ENCODE peak calls at places on chromosomes 13 and 19, in seven cellular contexts. One of them, this sample, is unnamed.
A peak's percentile ranks its signal among the peaks of the same experiment; 100 is the strongest.

GRCh38 chr19:19171821-19172532 is 1.9 kb upstream of the MEF2B start:
- DNase-seq in T follicular helper cell: no peak
- DNase-seq in GM03348: no peak
- DNase-seq in effector CD4-positive, alpha-beta T cell: no peak
- DNase-seq in HFFc6: no peak
- DNase-seq in neural crest cell: no peak
- DNase-seq in NCI-H2029 treated with DMSO at 0.1 percent for 48 hours: no peak
- DNase-seq in this sample: no peak

GRCh38 chr19:38273499-38273898 is 9.1 kb downstream of the SPINT2 start:
- DNase-seq in T follicular helper cell: no peak
- DNase-seq in GM03348: no peak
- DNase-seq in effector CD4-positive, alpha-beta T cell: no peak
- DNase-seq in HFFc6: no peak
- DNase-seq in neural crest cell: no peak
- DNase-seq in NCI-H2029 treated with DMSO at 0.1 percent for 48 hours: no peak
- DNase-seq in this sample: no peak

GRCh38 chr13:59527500-59527899 is 636.2 kb downstream of the DIAPH3 start:
- DNase-seq in T follicular helper cell: no peak
- DNase-seq in GM03348: no peak
- DNase-seq in effector CD4-positive, alpha-beta T cell: no peak
- DNase-seq in HFFc6: no peak
- DNase-seq in neural crest cell: no peak
- DNase-seq in NCI-H2029 treated with DMSO at 0.1 percent for 48 hours: no peak
- DNase-seq in this sample: no peak

GRCh38 chr19:1068111-1069001 is 1.4 kb downstream of the ARHGAP45 start:
- DNase-seq in T follicular helper cell: no peak
- DNase-seq in GM03348: no peak
- DNase-seq in effector CD4-positive, alpha-beta T cell: peak; percentile 52
- DNase-seq in HFFc6: no peak
- DNase-seq in neural crest cell: no peak
- DNase-seq in NCI-H2029 treated with DMSO at 0.1 percent for 48 hours: no peak
- DNase-seq in this sample: no peak

GRCh38 chr13:114077121-114077937 is 55.1 kb downstream of the RASA3 start:
- DNase-seq in T follicular helper cell: no peak
- DNase-seq in GM03348: no peak
- DNase-seq in effector CD4-positive, alpha-beta T cell: no peak
- DNase-seq in HFFc6: no peak
- DNase-seq in neural crest cell: no peak
- DNase-seq in NCI-H2029 treated with DMSO at 0.1 percent for 48 hours: no peak
- DNase-seq in this sample: no peak

GRCh38 chr19:19602713-19603320 is 15.7 kb downstream of the PBX4 start:
- DNase-seq in T follicular helper cell: no peak
- DNase-seq in GM03348: no peak
- DNase-seq in effector CD4-positive, alpha-beta T cell: no peak
- DNase-seq in HFFc6: no peak
- DNase-seq in neural crest cell: no peak
- DNase-seq in NCI-H2029 treated with DMSO at 0.1 percent for 48 hours: no peak
- DNase-seq in this sample: no peak

GRCh38 chr13:97212540-97213146 is 9.5 kb upstream of the MBNL2 start:
- DNase-seq in T follicular helper cell: no peak
- DNase-seq in GM03348: peak; percentile 66
- DNase-seq in effector CD4-positive, alpha-beta T cell: no peak
- DNase-seq in HFFc6: peak; percentile 49
- DNase-seq in neural crest cell: no peak
- DNase-seq in NCI-H2029 treated with DMSO at 0.1 percent for 48 hours: no peak
- DNase-seq in this sample: peak; percentile 44

GRCh38 chr19:3682741-3683404 is 17.4 kb downstream of the PIP5K1C start:
- DNase-seq in T follicular helper cell: no peak
- DNase-seq in GM03348: no peak
- DNase-seq in effector CD4-positive, alpha-beta T cell: no peak
- DNase-seq in HFFc6: no peak
- DNase-seq in neural crest cell: no peak
- DNase-seq in NCI-H2029 treated with DMSO at 0.1 percent for 48 hours: no peak
- DNase-seq in this sample: no peak

GRCh38 chr13:43472980-43473379 is 313.8 kb downstream of the ENOX1 start:
- DNase-seq in T follicular helper cell: no peak
- DNase-seq in GM03348: no peak
- DNase-seq in effector CD4-positive, alpha-beta T cell: no peak
- DNase-seq in HFFc6: no peak
- DNase-seq in neural crest cell: no peak
- DNase-seq in NCI-H2029 treated with DMSO at 0.1 percent for 48 hours: no peak
- DNase-seq in this sample: no peak

GRCh38 chr19:14248578-14249011 is 42.6 kb upstream of the ADGRL1 start:
- DNase-seq in T follicular helper cell: no peak
- DNase-seq in GM03348: no peak
- DNase-seq in effector CD4-positive, alpha-beta T cell: no peak
- DNase-seq in HFFc6: no peak
- DNase-seq in neural crest cell: peak; percentile 75
- DNase-seq in NCI-H2029 treated with DMSO at 0.1 percent for 48 hours: peak; percentile 10
- DNase-seq in this sample: peak; percentile 39

GRCh38 chr19:1168877-1169791 is 4.9 kb downstream of the SBNO2 start:
- DNase-seq in T follicular helper cell: no peak
- DNase-seq in GM03348: peak; percentile 56
- DNase-seq in effector CD4-positive, alpha-beta T cell: no peak
- DNase-seq in HFFc6: peak; percentile 85
- DNase-seq in neural crest cell: no peak
- DNase-seq in NCI-H2029 treated with DMSO at 0.1 percent for 48 hours: no peak
- DNase-seq in this sample: no peak

GRCh38 chr19:3119782-3120380 is 16.0 kb upstream of the GNA15 start:
- DNase-seq in T follicular helper cell: no peak
- DNase-seq in GM03348: no peak
- DNase-seq in effector CD4-positive, alpha-beta T cell: no peak
- DNase-seq in HFFc6: no peak
- DNase-seq in neural crest cell: no peak
- DNase-seq in NCI-H2029 treated with DMSO at 0.1 percent for 48 hours: no peak
- DNase-seq in this sample: no peak

GRCh38 chr19:40613669-40614594 is 12.8 kb downstream of the LTBP4 start:
- DNase-seq in T follicular helper cell: peak; percentile 74
- DNase-seq in GM03348: peak; percentile 90
- DNase-seq in effector CD4-positive, alpha-beta T cell: peak; percentile 74
- DNase-seq in HFFc6: peak; percentile 68
- DNase-seq in neural crest cell: peak; percentile 57
- DNase-seq in NCI-H2029 treated with DMSO at 0.1 percent for 48 hours: peak; percentile 68
- DNase-seq in this sample: peak; percentile 98

GRCh38 chr19:54188224-54188871 is 1.0 kb downstream of the MBOAT7 start:
- DNase-seq in T follicular helper cell: peak; percentile 44
- DNase-seq in GM03348: peak; percentile 61
- DNase-seq in effector CD4-positive, alpha-beta T cell: peak; percentile 51
- DNase-seq in HFFc6: peak; percentile 75
- DNase-seq in neural crest cell: no peak
- DNase-seq in NCI-H2029 treated with DMSO at 0.1 percent for 48 hours: no peak
- DNase-seq in this sample: no peak

GRCh38 chr19:44992336-44993163 is 8.7 kb upstream of the RELB start:
- DNase-seq in T follicular helper cell: no peak
- DNase-seq in GM03348: no peak
- DNase-seq in effector CD4-positive, alpha-beta T cell: no peak
- DNase-seq in HFFc6: no peak
- DNase-seq in neural crest cell: no peak
- DNase-seq in NCI-H2029 treated with DMSO at 0.1 percent for 48 hours: no peak
- DNase-seq in this sample: no peak

GRCh38 chr13:102779426-102780159 is 6.0 kb upstream of the TEX30 start:
- DNase-seq in T follicular helper cell: no peak
- DNase-seq in GM03348: no peak
- DNase-seq in effector CD4-positive, alpha-beta T cell: no peak
- DNase-seq in HFFc6: no peak
- DNase-seq in neural crest cell: no peak
- DNase-seq in NCI-H2029 treated with DMSO at 0.1 percent for 48 hours: no peak
- DNase-seq in this sample: no peak